ENCODE peak calls at places on chromosomes 6 and 20, in six cellular contexts. One of them, this sample, is unnamed.

GRCh38 chr6:118581489-118581959 is 33.4 kb downstream of the PLN start:
- DNase-seq in sigmoid colon: no peak
- DNase-seq in NCI-H226: peak; percentile 58
- DNase-seq in activated naive CD4-positive, alpha-beta T cell treated with anti-CD3 and anti-CD28 coated beads, Interleukin-2, amount 50 U/mL, for 16 hours: no peak
- DNase-seq in mesenteric fat pad: no peak
- DNase-seq in endothelial cell: no peak
- DNase-seq in this sample: no peak

GRCh38 chr20:45311589-45312211 is 3.6 kb upstream of the MATN4 start:
- DNase-seq in sigmoid colon: no peak
- DNase-seq in NCI-H226: peak; percentile 22
- DNase-seq in activated naive CD4-positive, alpha-beta T cell treated with anti-CD3 and anti-CD28 coated beads, Interleukin-2, amount 50 U/mL, for 16 hours: peak; percentile 71
- DNase-seq in mesenteric fat pad: no peak
- DNase-seq in endothelial cell: peak; percentile 80
- DNase-seq in this sample: peak; percentile 87

GRCh38 chr20:57543754-57544153 is 17.2 kb upstream of the PCK1 start:
- DNase-seq in sigmoid colon: no peak
- DNase-seq in NCI-H226: no peak
- DNase-seq in activated naive CD4-positive, alpha-beta T cell treated with anti-CD3 and anti-CD28 coated beads, Interleukin-2, amount 50 U/mL, for 16 hours: no peak
- DNase-seq in mesenteric fat pad: no peak
- DNase-seq in endothelial cell: no peak
- DNase-seq in this sample: no peak

GRCh38 chr20:18314786-18315406 is 26.6 kb downstream of the ZNF133 start:
- DNase-seq in sigmoid colon: peak; percentile 50
- DNase-seq in NCI-H226: peak; percentile 59
- DNase-seq in activated naive CD4-positive, alpha-beta T cell treated with anti-CD3 and anti-CD28 coated beads, Interleukin-2, amount 50 U/mL, for 16 hours: no peak
- DNase-seq in mesenteric fat pad: no peak
- DNase-seq in endothelial cell: no peak
- DNase-seq in this sample: no peak

GRCh38 chr20:14845199-14846160 is 508.1 kb upstream of the FLRT3 start:
- DNase-seq in sigmoid colon: no peak
- DNase-seq in NCI-H226: peak; percentile 38
- DNase-seq in activated naive CD4-positive, alpha-beta T cell treated with anti-CD3 and anti-CD28 coated beads, Interleukin-2, amount 50 U/mL, for 16 hours: no peak
- DNase-seq in mesenteric fat pad: no peak
- DNase-seq in endothelial cell: no peak
- DNase-seq in this sample: no peak

GRCh38 chr20:46998497-46999190 is 104.0 kb downstream of the EYA2 start:
- DNase-seq in sigmoid colon: no peak
- DNase-seq in NCI-H226: no peak
- DNase-seq in activated naive CD4-positive, alpha-beta T cell treated with anti-CD3 and anti-CD28 coated beads, Interleukin-2, amount 50 U/mL, for 16 hours: no peak
- DNase-seq in mesenteric fat pad: no peak
- DNase-seq in endothelial cell: no peak
- DNase-seq in this sample: no peak

GRCh38 chr6:46452312-46452917 is 38.8 kb downstream of the RCAN2 start:
- DNase-seq in sigmoid colon: no peak
- DNase-seq in NCI-H226: no peak
- DNase-seq in activated naive CD4-positive, alpha-beta T cell treated with anti-CD3 and anti-CD28 coated beads, Interleukin-2, amount 50 U/mL, for 16 hours: no peak
- DNase-seq in mesenteric fat pad: no peak
- DNase-seq in endothelial cell: no peak
- DNase-seq in this sample: no peak

GRCh38 chr6:152746172-152746553 is 4.4 kb upstream of the VIP start:
- DNase-seq in sigmoid colon: no peak
- DNase-seq in NCI-H226: peak; percentile 88
- DNase-seq in activated naive CD4-positive, alpha-beta T cell treated with anti-CD3 and anti-CD28 coated beads, Interleukin-2, amount 50 U/mL, for 16 hours: no peak
- DNase-seq in mesenteric fat pad: no peak
- DNase-seq in endothelial cell: no peak
- DNase-seq in this sample: no peak

GRCh38 chr6:123802697-123803455 is 789 bp upstream of the NKAIN2 start:
- DNase-seq in sigmoid colon: peak; percentile 77
- DNase-seq in NCI-H226: peak; percentile 74
- DNase-seq in activated naive CD4-positive, alpha-beta T cell treated with anti-CD3 and anti-CD28 coated beads, Interleukin-2, amount 50 U/mL, for 16 hours: peak; percentile 62
- DNase-seq in mesenteric fat pad: peak; percentile 92
- DNase-seq in endothelial cell: peak; percentile 95
- DNase-seq in this sample: peak; percentile 60

GRCh38 chr20:18048191-18048590 is 9.5 kb downstream of the OVOL2 start:
- DNase-seq in sigmoid colon: no peak
- DNase-seq in NCI-H226: no peak
- DNase-seq in activated naive CD4-positive, alpha-beta T cell treated with anti-CD3 and anti-CD28 coated beads, Interleukin-2, amount 50 U/mL, for 16 hours: no peak
- DNase-seq in mesenteric fat pad: no peak
- DNase-seq in endothelial cell: no peak
- DNase-seq in this sample: no peak

GRCh38 chr6:153595903-153596302 is 443.1 kb upstream of the OPRM1 start:
- DNase-seq in sigmoid colon: no peak
- DNase-seq in NCI-H226: peak; percentile 73
- DNase-seq in activated naive CD4-positive, alpha-beta T cell treated with anti-CD3 and anti-CD28 coated beads, Interleukin-2, amount 50 U/mL, for 16 hours: no peak
- DNase-seq in mesenteric fat pad: no peak
- DNase-seq in endothelial cell: no peak
- DNase-seq in this sample: no peak

GRCh38 chr6:123215211-123215610 is 219.2 kb downstream of the CLVS2 start:
- DNase-seq in sigmoid colon: no peak
- DNase-seq in NCI-H226: no peak
- DNase-seq in activated naive CD4-positive, alpha-beta T cell treated with anti-CD3 and anti-CD28 coated beads, Interleukin-2, amount 50 U/mL, for 16 hours: no peak
- DNase-seq in mesenteric fat pad: no peak
- DNase-seq in endothelial cell: no peak
- DNase-seq in this sample: no peak

GRCh38 chr6:134539865-134540323 is 222.0 kb upstream of the SGK1 start:
- DNase-seq in sigmoid colon: no peak
- DNase-seq in NCI-H226: no peak
- DNase-seq in activated naive CD4-positive, alpha-beta T cell treated with anti-CD3 and anti-CD28 coated beads, Interleukin-2, amount 50 U/mL, for 16 hours: no peak
- DNase-seq in mesenteric fat pad: no peak
- DNase-seq in endothelial cell: peak; percentile 9
- DNase-seq in this sample: no peak

GRCh38 chr20:13202553-13202952 is 18.5 kb upstream of the ISM1 start:
- DNase-seq in sigmoid colon: no peak
- DNase-seq in NCI-H226: no peak
- DNase-seq in activated naive CD4-positive, alpha-beta T cell treated with anti-CD3 and anti-CD28 coated beads, Interleukin-2, amount 50 U/mL, for 16 hours: no peak
- DNase-seq in mesenteric fat pad: no peak
- DNase-seq in endothelial cell: no peak
- DNase-seq in this sample: no peak

GRCh38 chr6:41189968-41190367 is 11.0 kb downstream of the TREML2 start:
- DNase-seq in sigmoid colon: no peak
- DNase-seq in NCI-H226: no peak
- DNase-seq in activated naive CD4-positive, alpha-beta T cell treated with anti-CD3 and anti-CD28 coated beads, Interleukin-2, amount 50 U/mL, for 16 hours: no peak
- DNase-seq in mesenteric fat pad: no peak
- DNase-seq in endothelial cell: no peak
- DNase-seq in this sample: no peak

GRCh38 chr20:59462249-59462648 is 142.1 kb upstream of the PHACTR3 start:
- DNase-seq in sigmoid colon: no peak
- DNase-seq in NCI-H226: no peak
- DNase-seq in activated naive CD4-positive, alpha-beta T cell treated with anti-CD3 and anti-CD28 coated beads, Interleukin-2, amount 50 U/mL, for 16 hours: no peak
- DNase-seq in mesenteric fat pad: no peak
- DNase-seq in endothelial cell: no peak
- DNase-seq in this sample: no peak

GRCh38 chr20:11907621-11908020 is 10.1 kb upstream of the BTBD3 start:
- DNase-seq in sigmoid colon: no peak
- DNase-seq in NCI-H226: no peak
- DNase-seq in activated naive CD4-positive, alpha-beta T cell treated with anti-CD3 and anti-CD28 coated beads, Interleukin-2, amount 50 U/mL, for 16 hours: no peak
- DNase-seq in mesenteric fat pad: no peak
- DNase-seq in endothelial cell: no peak
- DNase-seq in this sample: no peak

GRCh38 chr6:99434702-99435530 is 9.8 kb upstream of the PNISR start:
- DNase-seq in sigmoid colon: no peak
- DNase-seq in NCI-H226: no peak
- DNase-seq in activated naive CD4-positive, alpha-beta T cell treated with anti-CD3 and anti-CD28 coated beads, Interleukin-2, amount 50 U/mL, for 16 hours: no peak
- DNase-seq in mesenteric fat pad: no peak
- DNase-seq in endothelial cell: no peak
- DNase-seq in this sample: no peak

GRCh38 chr20:23630392-23630849 is 7.3 kb downstream of the CST3 start:
- DNase-seq in sigmoid colon: no peak
- DNase-seq in NCI-H226: no peak
- DNase-seq in activated naive CD4-positive, alpha-beta T cell treated with anti-CD3 and anti-CD28 coated beads, Interleukin-2, amount 50 U/mL, for 16 hours: no peak
- DNase-seq in mesenteric fat pad: no peak
- DNase-seq in endothelial cell: no peak
- DNase-seq in this sample: no peak

GRCh38 chr6:72861935-72862432 is 240.1 kb downstream of the KCNQ5 start:
- DNase-seq in sigmoid colon: no peak
- DNase-seq in NCI-H226: peak; percentile 76
- DNase-seq in activated naive CD4-positive, alpha-beta T cell treated with anti-CD3 and anti-CD28 coated beads, Interleukin-2, amount 50 U/mL, for 16 hours: no peak
- DNase-seq in mesenteric fat pad: no peak
- DNase-seq in endothelial cell: no peak
- DNase-seq in this sample: no peak

GRCh38 chr20:41734506-41734945 is 116.3 kb upstream of the CHD6 start:
- DNase-seq in sigmoid colon: no peak
- DNase-seq in NCI-H226: peak; percentile 17
- DNase-seq in activated naive CD4-positive, alpha-beta T cell treated with anti-CD3 and anti-CD28 coated beads, Interleukin-2, amount 50 U/mL, for 16 hours: peak; percentile 23
- DNase-seq in mesenteric fat pad: no peak
- DNase-seq in endothelial cell: peak; percentile 47
- DNase-seq in this sample: no peak

GRCh38 chr20:36541227-36542018 is at the start of gene MYL9:
- DNase-seq in sigmoid colon: peak; percentile 99
- DNase-seq in NCI-H226: peak; percentile 56
- DNase-seq in activated naive CD4-positive, alpha-beta T cell treated with anti-CD3 and anti-CD28 coated beads, Interleukin-2, amount 50 U/mL, for 16 hours: no peak
- DNase-seq in mesenteric fat pad: peak; percentile 96
- DNase-seq in endothelial cell: peak; percentile 69
- DNase-seq in this sample: peak; percentile 67

GRCh38 chr20:24955045-24955444 is 6.0 kb downstream of the CST7 start:
- DNase-seq in sigmoid colon: peak; percentile 48
- DNase-seq in NCI-H226: no peak
- DNase-seq in activated naive CD4-positive, alpha-beta T cell treated with anti-CD3 and anti-CD28 coated beads, Interleukin-2, amount 50 U/mL, for 16 hours: no peak
- DNase-seq in mesenteric fat pad: no peak
- DNase-seq in endothelial cell: no peak
- DNase-seq in this sample: peak; percentile 32

GRCh38 chr6:168517742-168518347 is 76.9 kb downstream of the SMOC2 start:
- DNase-seq in sigmoid colon: no peak
- DNase-seq in NCI-H226: no peak
- DNase-seq in activated naive CD4-positive, alpha-beta T cell treated with anti-CD3 and anti-CD28 coated beads, Interleukin-2, amount 50 U/mL, for 16 hours: no peak
- DNase-seq in mesenteric fat pad: no peak
- DNase-seq in endothelial cell: no peak
- DNase-seq in this sample: no peak

GRCh38 chr6:54802775-54803631 is 43.6 kb upstream of the FAM83B start:
- DNase-seq in sigmoid colon: no peak
- DNase-seq in NCI-H226: peak; percentile 75
- DNase-seq in activated naive CD4-positive, alpha-beta T cell treated with anti-CD3 and anti-CD28 coated beads, Interleukin-2, amount 50 U/mL, for 16 hours: no peak
- DNase-seq in mesenteric fat pad: no peak
- DNase-seq in endothelial cell: no peak
- DNase-seq in this sample: no peak

GRCh38 chr6:21582651-21583050 is 10.9 kb upstream of the SOX4 start:
- DNase-seq in sigmoid colon: no peak
- DNase-seq in NCI-H226: no peak
- DNase-seq in activated naive CD4-positive, alpha-beta T cell treated with anti-CD3 and anti-CD28 coated beads, Interleukin-2, amount 50 U/mL, for 16 hours: no peak
- DNase-seq in mesenteric fat pad: no peak
- DNase-seq in endothelial cell: no peak
- DNase-seq in this sample: no peak

GRCh38 chr6:158654960-158655485 is 5.2 kb downstream of the SYTL3 start:
- DNase-seq in sigmoid colon: no peak
- DNase-seq in NCI-H226: no peak
- DNase-seq in activated naive CD4-positive, alpha-beta T cell treated with anti-CD3 and anti-CD28 coated beads, Interleukin-2, amount 50 U/mL, for 16 hours: no peak
- DNase-seq in mesenteric fat pad: no peak
- DNase-seq in endothelial cell: no peak
- DNase-seq in this sample: no peak

GRCh38 chr20:35467339-35468224 is 12.2 kb downstream of the CEP250 start:
- DNase-seq in sigmoid colon: peak; percentile 72
- DNase-seq in NCI-H226: peak; percentile 57
- DNase-seq in activated naive CD4-positive, alpha-beta T cell treated with anti-CD3 and anti-CD28 coated beads, Interleukin-2, amount 50 U/mL, for 16 hours: no peak
- DNase-seq in mesenteric fat pad: no peak
- DNase-seq in endothelial cell: no peak
- DNase-seq in this sample: no peak

GRCh38 chr20:32524871-32525501 is 60.1 kb downstream of the NOL4L start:
- DNase-seq in sigmoid colon: peak; percentile 93
- DNase-seq in NCI-H226: no peak
- DNase-seq in activated naive CD4-positive, alpha-beta T cell treated with anti-CD3 and anti-CD28 coated beads, Interleukin-2, amount 50 U/mL, for 16 hours: no peak
- DNase-seq in mesenteric fat pad: no peak
- DNase-seq in endothelial cell: no peak
- DNase-seq in this sample: no peak

GRCh38 chr6:121260651-121261102 is 73.6 kb downstream of the TBC1D32 start:
- DNase-seq in sigmoid colon: no peak
- DNase-seq in NCI-H226: no peak
- DNase-seq in activated naive CD4-positive, alpha-beta T cell treated with anti-CD3 and anti-CD28 coated beads, Interleukin-2, amount 50 U/mL, for 16 hours: no peak
- DNase-seq in mesenteric fat pad: no peak
- DNase-seq in endothelial cell: no peak
- DNase-seq in this sample: no peak

GRCh38 chr20:21703740-21704407 is 1.6 kb upstream of the PAX1 start:
- DNase-seq in sigmoid colon: no peak
- DNase-seq in NCI-H226: no peak
- DNase-seq in activated naive CD4-positive, alpha-beta T cell treated with anti-CD3 and anti-CD28 coated beads, Interleukin-2, amount 50 U/mL, for 16 hours: no peak
- DNase-seq in mesenteric fat pad: peak; percentile 55
- DNase-seq in endothelial cell: no peak
- DNase-seq in this sample: no peak

GRCh38 chr6:141472550-141472949 is 660.2 kb upstream of the GJE1 start:
- DNase-seq in sigmoid colon: no peak
- DNase-seq in NCI-H226: no peak
- DNase-seq in activated naive CD4-positive, alpha-beta T cell treated with anti-CD3 and anti-CD28 coated beads, Interleukin-2, amount 50 U/mL, for 16 hours: no peak
- DNase-seq in mesenteric fat pad: no peak
- DNase-seq in endothelial cell: no peak
- DNase-seq in this sample: no peak

GRCh38 chr6:38034269-38034914 is 214.9 kb downstream of the ZFAND3 start:
- DNase-seq in sigmoid colon: no peak
- DNase-seq in NCI-H226: no peak
- DNase-seq in activated naive CD4-positive, alpha-beta T cell treated with anti-CD3 and anti-CD28 coated beads, Interleukin-2, amount 50 U/mL, for 16 hours: no peak
- DNase-seq in mesenteric fat pad: no peak
- DNase-seq in endothelial cell: no peak
- DNase-seq in this sample: no peak

GRCh38 chr20:62352402-62353288 is 14.5 kb downstream of the LAMA5 start:
- DNase-seq in sigmoid colon: peak; percentile 96
- DNase-seq in NCI-H226: peak; percentile 75
- DNase-seq in activated naive CD4-positive, alpha-beta T cell treated with anti-CD3 and anti-CD28 coated beads, Interleukin-2, amount 50 U/mL, for 16 hours: no peak
- DNase-seq in mesenteric fat pad: no peak
- DNase-seq in endothelial cell: no peak
- DNase-seq in this sample: no peak

GRCh38 chr20:58025233-58025632 is 203.2 kb downstream of the ANKRD60 start:
- DNase-seq in sigmoid colon: no peak
- DNase-seq in NCI-H226: no peak
- DNase-seq in activated naive CD4-positive, alpha-beta T cell treated with anti-CD3 and anti-CD28 coated beads, Interleukin-2, amount 50 U/mL, for 16 hours: no peak
- DNase-seq in mesenteric fat pad: no peak
- DNase-seq in endothelial cell: no peak
- DNase-seq in this sample: no peak